ENCODE peak calls at places on chromosomes 12 and 14, in four cellular contexts. One of them, this sample, is unnamed.

GRCh38 chr12:114355389-114356088 is 50.4 kb downstream of the TBX5 start:
- DNase-seq in mesothelial cell of epicardium: no peak
- DNase-seq in CD8-positive, alpha-beta T cell: no peak
- DNase-seq in suprapubic skin: no peak
- DNase-seq in this sample: no peak

GRCh38 chr12:103523771-103524170 is 28.0 kb upstream of the C12orf42 start:
- DNase-seq in suprapubic skin: no peak
- DNase-seq in mesothelial cell of epicardium: no peak
- DNase-seq in CD8-positive, alpha-beta T cell: no peak
- DNase-seq in this sample: no peak

GRCh38 chr14:94110552-94111181 is at the start of gene IFI27:
- DNase-seq in CD8-positive, alpha-beta T cell: no peak
- DNase-seq in mesothelial cell of epicardium: no peak
- DNase-seq in suprapubic skin: no peak
- DNase-seq in this sample: no peak

GRCh38 chr14:20469890-20470858 is 968 bp downstream of the PNP start:
- DNase-seq in suprapubic skin: peak
- DNase-seq in CD8-positive, alpha-beta T cell: peak
- DNase-seq in mesothelial cell of epicardium: no peak
- DNase-seq in this sample: no peak

GRCh38 chr12:122825773-122826724 is 9.2 kb upstream of the HIP1R start:
- DNase-seq in suprapubic skin: no peak
- DNase-seq in mesothelial cell of epicardium: no peak
- DNase-seq in CD8-positive, alpha-beta T cell: no peak
- DNase-seq in this sample: no peak

GRCh38 chr12:20602671-20603402 is 92.3 kb upstream of the SLCO1C1 start:
- DNase-seq in suprapubic skin: no peak
- DNase-seq in mesothelial cell of epicardium: no peak
- DNase-seq in CD8-positive, alpha-beta T cell: no peak
- DNase-seq in this sample: no peak

GRCh38 chr12:47882796-47883546 is 21.8 kb downstream of the VDR start:
- DNase-seq in mesothelial cell of epicardium: no peak
- DNase-seq in CD8-positive, alpha-beta T cell: peak
- DNase-seq in suprapubic skin: no peak
- DNase-seq in this sample: no peak

GRCh38 chr14:51365241-51365940 is 125.3 kb downstream of the TMX1 start:
- DNase-seq in mesothelial cell of epicardium: no peak
- DNase-seq in suprapubic skin: no peak
- DNase-seq in CD8-positive, alpha-beta T cell: no peak
- DNase-seq in this sample: no peak

GRCh38 chr12:54352891-54353874 is 11.1 kb downstream of the GPR84 start:
- DNase-seq in mesothelial cell of epicardium: no peak
- DNase-seq in suprapubic skin: no peak
- DNase-seq in CD8-positive, alpha-beta T cell: no peak
- DNase-seq in this sample: no peak

GRCh38 chr12:6390084-6390799 is 6.3 kb downstream of the LTBR start:
- DNase-seq in suprapubic skin: no peak
- DNase-seq in mesothelial cell of epicardium: no peak
- DNase-seq in CD8-positive, alpha-beta T cell: no peak
- DNase-seq in this sample: no peak

GRCh38 chr12:102343361-102344121 is 136.8 kb downstream of the IGF1 start:
- DNase-seq in mesothelial cell of epicardium: no peak
- DNase-seq in CD8-positive, alpha-beta T cell: no peak
- DNase-seq in suprapubic skin: no peak
- DNase-seq in this sample: no peak

GRCh38 chr12:29023436-29024076 is 125.5 kb upstream of the FAR2 start:
- DNase-seq in mesothelial cell of epicardium: no peak
- DNase-seq in CD8-positive, alpha-beta T cell: no peak
- DNase-seq in suprapubic skin: no peak
- DNase-seq in this sample: no peak

GRCh38 chr12:56222531-56222895 is 791 bp upstream of the RNF41 start:
- DNase-seq in CD8-positive, alpha-beta T cell: no peak
- DNase-seq in mesothelial cell of epicardium: no peak
- DNase-seq in suprapubic skin: no peak
- DNase-seq in this sample: no peak

GRCh38 chr12:92133795-92134637 is 11.6 kb downstream of the BTG1 start:
- DNase-seq in CD8-positive, alpha-beta T cell: no peak
- DNase-seq in mesothelial cell of epicardium: no peak
- DNase-seq in suprapubic skin: no peak
- DNase-seq in this sample: no peak

GRCh38 chr12:128726866-128727265 is 96.9 kb downstream of the SLC15A4 start:
- DNase-seq in CD8-positive, alpha-beta T cell: no peak
- DNase-seq in mesothelial cell of epicardium: no peak
- DNase-seq in suprapubic skin: no peak
- DNase-seq in this sample: no peak

GRCh38 chr14:52987042-52987441 is 36.2 kb upstream of the FERMT2 start:
- DNase-seq in mesothelial cell of epicardium: no peak
- DNase-seq in suprapubic skin: no peak
- DNase-seq in CD8-positive, alpha-beta T cell: no peak
- DNase-seq in this sample: no peak

GRCh38 chr14:66009104-66009503 is 477.1 kb upstream of the CCDC196 start:
- DNase-seq in mesothelial cell of epicardium: no peak
- DNase-seq in CD8-positive, alpha-beta T cell: no peak
- DNase-seq in suprapubic skin: no peak
- DNase-seq in this sample: no peak

GRCh38 chr12:116319851-116320621 is 42.5 kb upstream of the MED13L start:
- DNase-seq in mesothelial cell of epicardium: no peak
- DNase-seq in CD8-positive, alpha-beta T cell: no peak
- DNase-seq in suprapubic skin: peak
- DNase-seq in this sample: peak

GRCh38 chr12:77578471-77579262 is 252.0 kb upstream of the NAV3 start:
- DNase-seq in mesothelial cell of epicardium: no peak
- DNase-seq in CD8-positive, alpha-beta T cell: no peak
- DNase-seq in suprapubic skin: no peak
- DNase-seq in this sample: peak

GRCh38 chr14:76090611-76091010 is 61.1 kb upstream of the GPATCH2L start:
- DNase-seq in suprapubic skin: no peak
- DNase-seq in CD8-positive, alpha-beta T cell: no peak
- DNase-seq in mesothelial cell of epicardium: no peak
- DNase-seq in this sample: no peak

GRCh38 chr14:76086636-76087035 is 65.1 kb upstream of the GPATCH2L start:
- DNase-seq in suprapubic skin: no peak
- DNase-seq in CD8-positive, alpha-beta T cell: no peak
- DNase-seq in mesothelial cell of epicardium: no peak
- DNase-seq in this sample: no peak

GRCh38 chr14:76089151-76089550 is 62.6 kb upstream of the GPATCH2L start:
- DNase-seq in CD8-positive, alpha-beta T cell: no peak
- DNase-seq in mesothelial cell of epicardium: no peak
- DNase-seq in suprapubic skin: no peak
- DNase-seq in this sample: no peak

GRCh38 chr14:76089575-76089974 is 62.1 kb upstream of the GPATCH2L start:
- DNase-seq in mesothelial cell of epicardium: no peak
- DNase-seq in suprapubic skin: no peak
- DNase-seq in CD8-positive, alpha-beta T cell: no peak
- DNase-seq in this sample: no peak

GRCh38 chr14:76091036-76091435 is 60.7 kb upstream of the GPATCH2L start:
- DNase-seq in mesothelial cell of epicardium: no peak
- DNase-seq in CD8-positive, alpha-beta T cell: no peak
- DNase-seq in suprapubic skin: peak
- DNase-seq in this sample: no peak
- TF ChIP-seq CTCF in mesothelial cell of epicardium: no peak
- TF ChIP-seq CTCF in CD8-positive, alpha-beta T cell: no peak
- TF ChIP-seq CTCF in suprapubic skin: peak
- TF ChIP-seq CTCF in this sample: no peak

GRCh38 chr14:29705801-29706200 is 221.8 kb downstream of the PRKD1 start:
- DNase-seq in mesothelial cell of epicardium: no peak
- DNase-seq in suprapubic skin: no peak
- DNase-seq in CD8-positive, alpha-beta T cell: no peak
- DNase-seq in this sample: no peak

GRCh38 chr14:29706700-29707099 is 220.9 kb downstream of the PRKD1 start:
- DNase-seq in CD8-positive, alpha-beta T cell: no peak
- DNase-seq in suprapubic skin: no peak
- DNase-seq in mesothelial cell of epicardium: no peak
- DNase-seq in this sample: no peak

GRCh38 chr14:29709490-29709889 is 218.2 kb downstream of the PRKD1 start:
- DNase-seq in mesothelial cell of epicardium: no peak
- DNase-seq in suprapubic skin: no peak
- DNase-seq in CD8-positive, alpha-beta T cell: no peak
- DNase-seq in this sample: no peak

GRCh38 chr14:29712586-29712985 is 215.1 kb downstream of the PRKD1 start:
- DNase-seq in mesothelial cell of epicardium: no peak
- DNase-seq in CD8-positive, alpha-beta T cell: no peak
- DNase-seq in suprapubic skin: no peak
- DNase-seq in this sample: no peak

DNA sequence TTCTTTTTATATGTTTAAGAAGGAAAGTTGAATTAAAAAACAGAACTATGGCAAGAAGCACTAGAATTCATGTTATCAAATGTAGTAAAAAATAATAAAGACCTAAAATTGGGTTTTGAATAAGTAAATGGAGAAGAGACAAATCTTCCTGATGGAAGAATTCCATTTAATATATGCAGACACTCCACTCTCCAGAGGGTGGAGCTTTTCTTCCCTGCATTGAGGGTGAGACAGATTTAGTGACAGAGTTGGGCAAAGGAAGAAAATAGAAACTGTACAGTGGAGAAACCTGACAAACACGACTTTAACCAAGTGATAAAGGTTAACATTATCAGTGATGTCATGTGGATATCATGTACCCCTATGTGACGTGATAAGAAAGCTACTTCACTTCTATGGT is 217.6 kb downstream of the PRKD1 start:
- DNase-seq in CD8-positive, alpha-beta T cell: no peak
- DNase-seq in mesothelial cell of epicardium: no peak
- DNase-seq in suprapubic skin: no peak
- DNase-seq in this sample: no peak
- TF ChIP-seq CTCF in CD8-positive, alpha-beta T cell: no peak
- TF ChIP-seq CTCF in mesothelial cell of epicardium: no peak
- TF ChIP-seq CTCF in suprapubic skin: no peak
- TF ChIP-seq CTCF in this sample: peak

GRCh38 chr12:111769599-111769998 is 2.9 kb downstream of the ALDH2 start:
- DNase-seq in CD8-positive, alpha-beta T cell: no peak
- DNase-seq in mesothelial cell of epicardium: no peak
- DNase-seq in suprapubic skin: no peak
- DNase-seq in this sample: no peak

GRCh38 chr12:111768159-111768895 is 1.6 kb downstream of the ALDH2 start:
- DNase-seq in CD8-positive, alpha-beta T cell: no peak
- DNase-seq in suprapubic skin: no peak
- DNase-seq in mesothelial cell of epicardium: no peak
- DNase-seq in this sample: no peak

GRCh38 chr12:111764120-111764821 is 2.5 kb upstream of the ALDH2 start:
- DNase-seq in suprapubic skin: no peak
- DNase-seq in mesothelial cell of epicardium: no peak
- DNase-seq in CD8-positive, alpha-beta T cell: no peak
- DNase-seq in this sample: no peak

GRCh38 chr12:111767362-111768158 is 827 bp downstream of the ALDH2 start:
- DNase-seq in mesothelial cell of epicardium: no peak
- DNase-seq in CD8-positive, alpha-beta T cell: no peak
- DNase-seq in suprapubic skin: no peak
- DNase-seq in this sample: no peak

GRCh38 chr12:111766608-111767361 is at the start of gene ALDH2:
- DNase-seq in suprapubic skin: peak
- DNase-seq in CD8-positive, alpha-beta T cell: peak
- DNase-seq in mesothelial cell of epicardium: peak
- DNase-seq in this sample: no peak
- TF ChIP-seq CTCF in suprapubic skin: no peak
- TF ChIP-seq CTCF in CD8-positive, alpha-beta T cell: no peak
- TF ChIP-seq CTCF in mesothelial cell of epicardium: no peak
- TF ChIP-seq CTCF in this sample: no peak

GRCh38 chr12:98939350-98939749 is 294.3 kb downstream of the APAF1 start:
- DNase-seq in CD8-positive, alpha-beta T cell: no peak
- DNase-seq in mesothelial cell of epicardium: no peak
- DNase-seq in suprapubic skin: no peak
- DNase-seq in this sample: no peak
- TF ChIP-seq CTCF in CD8-positive, alpha-beta T cell: no peak
- TF ChIP-seq CTCF in mesothelial cell of epicardium: no peak
- TF ChIP-seq CTCF in suprapubic skin: no peak
- TF ChIP-seq CTCF in this sample: peak